ENCODE peak calls at places on chromosomes 11 and 22, in nine cellular contexts. One of them, this sample, is unnamed.

GRCh38 chr11:107957109-107957588 is 28.9 kb downstream of the RAB39A start:
- DNase-seq in HCT116: no peak
- DNase-seq in fibroblast of mammary gland: peak
- DNase-seq in GM10248: no peak
- DNase-seq in mucosa of descending colon: peak
- DNase-seq in A549: no peak
- DNase-seq in nephron progenitor cell: no peak
- DNase-seq in neural crest cell: no peak
- DNase-seq in heart right ventricle: no peak
- DNase-seq in this sample: peak

GRCh38 chr11:73404048-73404447 is 27.8 kb downstream of the RELT start:
- DNase-seq in HCT116: peak
- DNase-seq in fibroblast of mammary gland: peak
- DNase-seq in GM10248: peak
- DNase-seq in mucosa of descending colon: peak
- DNase-seq in A549: peak
- DNase-seq in nephron progenitor cell: peak
- DNase-seq in neural crest cell: peak
- DNase-seq in heart right ventricle: peak
- DNase-seq in this sample: peak

GRCh38 chr11:1010006-1010405 is 26.5 kb downstream of the MUC6 start:
- DNase-seq in HCT116: no peak
- DNase-seq in fibroblast of mammary gland: no peak
- DNase-seq in GM10248: no peak
- DNase-seq in mucosa of descending colon: no peak
- DNase-seq in A549: no peak
- DNase-seq in nephron progenitor cell: no peak
- DNase-seq in neural crest cell: no peak
- DNase-seq in heart right ventricle: no peak
- DNase-seq in this sample: no peak

GRCh38 chr11:26551186-26551801 is 20.8 kb downstream of the MUC15 start:
- DNase-seq in HCT116: no peak
- DNase-seq in fibroblast of mammary gland: peak
- DNase-seq in GM10248: no peak
- DNase-seq in mucosa of descending colon: no peak
- DNase-seq in A549: no peak
- DNase-seq in nephron progenitor cell: no peak
- DNase-seq in neural crest cell: no peak
- DNase-seq in heart right ventricle: no peak
- DNase-seq in this sample: no peak

GRCh38 chr11:706439-706956 is 467 bp downstream of the EPS8L2 start:
- DNase-seq in HCT116: no peak
- DNase-seq in fibroblast of mammary gland: peak
- DNase-seq in GM10248: no peak
- DNase-seq in mucosa of descending colon: no peak
- DNase-seq in A549: peak
- DNase-seq in nephron progenitor cell: no peak
- DNase-seq in neural crest cell: no peak
- DNase-seq in heart right ventricle: no peak
- DNase-seq in this sample: peak

GRCh38 chr22:33116846-33117547 is 58.8 kb upstream of the SYN3 start:
- DNase-seq in HCT116: no peak
- DNase-seq in fibroblast of mammary gland: no peak
- DNase-seq in GM10248: no peak
- DNase-seq in mucosa of descending colon: no peak
- DNase-seq in A549: no peak
- DNase-seq in nephron progenitor cell: no peak
- DNase-seq in neural crest cell: no peak
- DNase-seq in heart right ventricle: no peak
- DNase-seq in this sample: peak

GRCh38 chr11:78783846-78784245 is 209.2 kb upstream of the NARS2 start:
- DNase-seq in HCT116: no peak
- DNase-seq in fibroblast of mammary gland: no peak
- DNase-seq in GM10248: no peak
- DNase-seq in mucosa of descending colon: no peak
- DNase-seq in A549: no peak
- DNase-seq in nephron progenitor cell: no peak
- DNase-seq in neural crest cell: no peak
- DNase-seq in heart right ventricle: no peak
- DNase-seq in this sample: no peak

GRCh38 chr11:62671272-62671603 is 235 bp upstream of the UQCC3 start:
- DNase-seq in HCT116: no peak
- DNase-seq in fibroblast of mammary gland: peak
- DNase-seq in GM10248: no peak
- DNase-seq in mucosa of descending colon: no peak
- DNase-seq in A549: no peak
- DNase-seq in nephron progenitor cell: no peak
- DNase-seq in neural crest cell: no peak
- DNase-seq in heart right ventricle: no peak
- DNase-seq in this sample: no peak

GRCh38 chr11:128467610-128468041 is 119.7 kb downstream of the ETS1 start:
- DNase-seq in HCT116: peak
- DNase-seq in fibroblast of mammary gland: peak
- DNase-seq in GM10248: no peak
- DNase-seq in mucosa of descending colon: no peak
- DNase-seq in A549: peak
- DNase-seq in nephron progenitor cell: no peak
- DNase-seq in neural crest cell: peak
- DNase-seq in heart right ventricle: peak
- DNase-seq in this sample: peak

GRCh38 chr11:113551645-113552044 is 76.4 kb upstream of the DRD2 start:
- DNase-seq in HCT116: no peak
- DNase-seq in fibroblast of mammary gland: no peak
- DNase-seq in GM10248: no peak
- DNase-seq in mucosa of descending colon: no peak
- DNase-seq in A549: no peak
- DNase-seq in nephron progenitor cell: no peak
- DNase-seq in neural crest cell: no peak
- DNase-seq in heart right ventricle: no peak
- DNase-seq in this sample: no peak

GRCh38 chr11:69585385-69585784 is 55.6 kb upstream of the CCND1 start:
- DNase-seq in HCT116: no peak
- DNase-seq in fibroblast of mammary gland: no peak
- DNase-seq in GM10248: no peak
- DNase-seq in mucosa of descending colon: no peak
- DNase-seq in A549: no peak
- DNase-seq in nephron progenitor cell: no peak
- DNase-seq in neural crest cell: no peak
- DNase-seq in heart right ventricle: no peak
- DNase-seq in this sample: no peak

GRCh38 chr11:35275808-35276170 is 136.8 kb downstream of the CD44 start:
- DNase-seq in HCT116: no peak
- DNase-seq in fibroblast of mammary gland: no peak
- DNase-seq in GM10248: no peak
- DNase-seq in mucosa of descending colon: no peak
- DNase-seq in A549: no peak
- DNase-seq in nephron progenitor cell: no peak
- DNase-seq in neural crest cell: no peak
- DNase-seq in heart right ventricle: no peak
- DNase-seq in this sample: peak

GRCh38 chr22:22756109-22756508 is 111.7 kb downstream of the GGTLC2 start:
- DNase-seq in HCT116: no peak
- DNase-seq in fibroblast of mammary gland: no peak
- DNase-seq in GM10248: no peak
- DNase-seq in mucosa of descending colon: no peak
- DNase-seq in A549: no peak
- DNase-seq in nephron progenitor cell: no peak
- DNase-seq in neural crest cell: no peak
- DNase-seq in heart right ventricle: no peak
- DNase-seq in this sample: no peak

DNA sequence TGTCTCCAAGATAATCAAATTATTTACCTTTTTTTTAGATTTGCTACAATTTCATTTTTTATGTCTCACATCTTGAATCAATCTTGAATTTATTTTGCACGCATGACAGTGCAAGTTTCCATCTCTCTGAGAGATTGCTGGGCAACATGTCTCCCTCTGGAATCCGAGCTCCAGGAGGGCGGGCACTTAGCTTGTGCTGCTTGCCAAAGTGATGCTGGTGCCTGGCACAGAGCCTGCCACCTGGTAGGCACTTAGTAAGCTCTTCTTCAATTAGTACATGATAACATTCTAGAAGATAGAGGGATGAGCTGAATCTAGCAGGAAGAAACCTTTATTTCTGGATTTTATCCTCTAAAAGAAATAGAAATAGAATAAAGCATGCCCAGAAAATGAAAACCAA is 27.4 kb upstream of the OR9I1 start:
- DNase-seq in HCT116: no peak
- DNase-seq in fibroblast of mammary gland: no peak
- DNase-seq in GM10248: no peak
- DNase-seq in mucosa of descending colon: no peak
- DNase-seq in A549: no peak
- DNase-seq in nephron progenitor cell: no peak
- DNase-seq in neural crest cell: no peak
- DNase-seq in heart right ventricle: no peak
- DNase-seq in this sample: no peak
- TF ChIP-seq CTCF in HCT116: no peak
- TF ChIP-seq CTCF in fibroblast of mammary gland: no peak
- TF ChIP-seq CTCF in GM10248: no peak
- TF ChIP-seq CTCF in mucosa of descending colon: no peak
- TF ChIP-seq CTCF in A549: no peak
- TF ChIP-seq CTCF in nephron progenitor cell: no peak
- TF ChIP-seq CTCF in neural crest cell: no peak
- TF ChIP-seq CTCF in heart right ventricle: no peak
- TF ChIP-seq CTCF in this sample: no peak

DNA sequence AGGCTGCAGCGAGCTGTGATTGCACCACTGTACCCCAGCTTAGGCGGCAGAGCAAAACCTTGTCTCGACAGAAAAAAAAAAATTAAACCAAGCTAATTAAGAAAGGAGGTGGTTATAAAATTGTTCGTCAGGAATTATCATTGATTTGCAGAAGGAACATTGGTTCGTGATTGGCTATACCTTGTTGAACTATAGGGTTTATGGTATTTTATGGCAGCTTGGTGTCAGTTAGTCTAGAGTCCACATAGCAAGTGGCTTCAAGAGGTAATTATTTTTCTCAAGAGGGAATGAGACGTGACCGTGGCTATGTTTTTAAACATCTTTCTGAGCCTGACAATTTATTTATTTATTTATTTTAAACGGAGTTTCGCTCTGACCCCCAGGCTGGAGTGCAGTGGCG is 11.5 kb upstream of the TMEM216 start:
- DNase-seq in HCT116: no peak
- DNase-seq in fibroblast of mammary gland: no peak
- DNase-seq in GM10248: no peak
- DNase-seq in mucosa of descending colon: no peak
- DNase-seq in A549: no peak
- DNase-seq in nephron progenitor cell: no peak
- DNase-seq in neural crest cell: no peak
- DNase-seq in heart right ventricle: no peak
- DNase-seq in this sample: no peak
- TF ChIP-seq CTCF in HCT116: no peak
- TF ChIP-seq CTCF in fibroblast of mammary gland: no peak
- TF ChIP-seq CTCF in GM10248: no peak
- TF ChIP-seq CTCF in mucosa of descending colon: no peak
- TF ChIP-seq CTCF in A549: no peak
- TF ChIP-seq CTCF in nephron progenitor cell: no peak
- TF ChIP-seq CTCF in neural crest cell: no peak
- TF ChIP-seq CTCF in heart right ventricle: no peak
- TF ChIP-seq CTCF in this sample: no peak

GRCh38 chr22:27715078-27715477 is 86.5 kb downstream of the MN1 start:
- DNase-seq in HCT116: no peak
- DNase-seq in fibroblast of mammary gland: no peak
- DNase-seq in GM10248: no peak
- DNase-seq in mucosa of descending colon: no peak
- DNase-seq in A549: no peak
- DNase-seq in nephron progenitor cell: no peak
- DNase-seq in neural crest cell: no peak
- DNase-seq in heart right ventricle: no peak
- DNase-seq in this sample: no peak
- TF ChIP-seq CTCF in HCT116: peak
- TF ChIP-seq CTCF in fibroblast of mammary gland: no peak
- TF ChIP-seq CTCF in GM10248: no peak
- TF ChIP-seq CTCF in mucosa of descending colon: no peak
- TF ChIP-seq CTCF in A549: no peak
- TF ChIP-seq CTCF in nephron progenitor cell: no peak
- TF ChIP-seq CTCF in neural crest cell: no peak
- TF ChIP-seq CTCF in heart right ventricle: peak
- TF ChIP-seq CTCF in this sample: no peak

GRCh38 chr22:20205964-20206708 is 55.3 kb upstream of the CCDC188 start:
- DNase-seq in HCT116: peak
- DNase-seq in fibroblast of mammary gland: peak
- DNase-seq in GM10248: peak
- DNase-seq in mucosa of descending colon: peak
- DNase-seq in A549: peak
- DNase-seq in nephron progenitor cell: no peak
- DNase-seq in neural crest cell: no peak
- DNase-seq in heart right ventricle: peak
- DNase-seq in this sample: peak
- TF ChIP-seq CTCF in HCT116: no peak
- TF ChIP-seq CTCF in fibroblast of mammary gland: no peak
- TF ChIP-seq CTCF in GM10248: no peak
- TF ChIP-seq CTCF in mucosa of descending colon: no peak
- TF ChIP-seq CTCF in A549: no peak
- TF ChIP-seq CTCF in nephron progenitor cell: no peak
- TF ChIP-seq CTCF in neural crest cell: no peak
- TF ChIP-seq CTCF in heart right ventricle: peak
- TF ChIP-seq CTCF in this sample: no peak

GRCh38 chr11:124068711-124069110 is 27.6 kb upstream of the OR10G7 start:
- DNase-seq in HCT116: no peak
- DNase-seq in fibroblast of mammary gland: no peak
- DNase-seq in GM10248: no peak
- DNase-seq in mucosa of descending colon: no peak
- DNase-seq in A549: no peak
- DNase-seq in nephron progenitor cell: no peak
- DNase-seq in neural crest cell: no peak
- DNase-seq in heart right ventricle: no peak
- DNase-seq in this sample: peak
- TF ChIP-seq CTCF in HCT116: no peak
- TF ChIP-seq CTCF in fibroblast of mammary gland: no peak
- TF ChIP-seq CTCF in GM10248: no peak
- TF ChIP-seq CTCF in mucosa of descending colon: no peak
- TF ChIP-seq CTCF in A549: no peak
- TF ChIP-seq CTCF in nephron progenitor cell: no peak
- TF ChIP-seq CTCF in neural crest cell: no peak
- TF ChIP-seq CTCF in heart right ventricle: no peak
- TF ChIP-seq CTCF in this sample: no peak